ENCODE peak calls at places on chromosomes 5 and 9, in four cellular contexts. F is suprapubic skin, M is K562, Q is tibial nerve. E is an unnamed sample.

GRCh38 chr5:6450235-6450860 is 1.7 kb downstream of the UBE2QL1 start:
- DNase-seq in F (no peak), M (no peak), Q (no peak), E (no peak)

GRCh38 chr5:100479079-100479688 is 56.0 kb upstream of the FAM174A start:
- DNase-seq in F (no peak), M (peak), Q (no peak), E (no peak)

GRCh38 chr5:93604119-93604963 is 21.3 kb downstream of the NR2F1 start:
- DNase-seq in F (no peak), M (no peak), Q (no peak), E (no peak)

GRCh38 chr5:171272996-171273970 is 35.8 kb upstream of the TLX3 start:
- DNase-seq in F (no peak), M (peak), Q (no peak), E (no peak)

GRCh38 chr5:93580387-93581100 is 475 bp downstream of the NR2F1-AS1 start:
- DNase-seq in F (no peak), M (no peak), Q (no peak), E (no peak)

GRCh38 chr5:131679911-131680310 is 44.9 kb upstream of the RAPGEF6 start:
- DNase-seq in F (no peak), M (no peak), Q (no peak), E (no peak)

GRCh38 chr5:121949885-121950284 is 11.9 kb upstream of the SRFBP1 start:
- DNase-seq in F (no peak), M (peak), Q (no peak), E (peak)

GRCh38 chr9:131562032-131562959 is 17.0 kb downstream of the PRRT1B start:
- DNase-seq in F (no peak), M (no peak), Q (no peak), E (no peak)

GRCh38 chr5:180640765-180641565 is 8.4 kb downstream of the FLT4 start:
- DNase-seq in F (peak), M (no peak), Q (no peak), E (peak)

GRCh38 chr5:180790020-180790419 is 12.6 kb downstream of the MGAT1 start:
- DNase-seq in F (no peak), M (no peak), Q (no peak), E (no peak)

GRCh38 chr5:91030521-91031395 is 352.4 kb downstream of the ARRDC3 start:
- DNase-seq in F (no peak), M (no peak), Q (no peak), E (no peak)

GRCh38 chr9:127942152-127943010 is 4.7 kb upstream of the DPM2 start:
- DNase-seq in F (no peak), M (peak), Q (peak), E (peak)

GRCh38 chr9:16236326-16236725 is 634.1 kb downstream of the BNC2 start:
- DNase-seq in F (no peak), M (no peak), Q (no peak), E (no peak)

GRCh38 chr5:157554180-157555030 is 21.2 kb downstream of the ADAM19 start:
- DNase-seq in F (no peak), M (no peak), Q (no peak), E (no peak)

GRCh38 chr9:14298607-14299022 is 15.3 kb downstream of the NFIB start:
- DNase-seq in F (no peak), M (no peak), Q (no peak), E (no peak)

GRCh38 chr5:174520420-174521396 is 203.7 kb upstream of the MSX2 start:
- DNase-seq in F (no peak), M (no peak), Q (no peak), E (no peak)

GRCh38 chr5:55226934-55227737 is at the start of gene MCIDAS:
- DNase-seq in F (peak), M (peak), Q (no peak), E (no peak)

GRCh38 chr9:118577121-118577520 is 792.1 kb downstream of the BRINP1 start:
- DNase-seq in F (no peak), M (no peak), Q (no peak), E (no peak)

GRCh38 chr5:89930591-89931383 is 478.8 kb downstream of the CETN3 start:
- DNase-seq in F (no peak), M (no peak), Q (no peak), E (no peak)

GRCh38 chr5:73454379-73455036 is 5.9 kb upstream of the FOXD1 start:
- DNase-seq in F (no peak), M (peak), Q (no peak), E (peak)

GRCh38 chr5:155004138-155004744 is 9.3 kb upstream of the KIF4B start:
- DNase-seq in F (no peak), M (peak), Q (no peak), E (no peak)

GRCh38 chr9:135971892-135972291 is 10.7 kb upstream of the UBAC1 start:
- DNase-seq in F (no peak), M (peak), Q (no peak), E (peak)

GRCh38 chr9:3492214-3492613 is 33.6 kb downstream of the RFX3 start:
- DNase-seq in F (no peak), M (no peak), Q (no peak), E (no peak)

GRCh38 chr5:90548069-90548593 is 10.5 kb upstream of the ADGRV1 start:
- DNase-seq in F (no peak), M (peak), Q (no peak), E (no peak)

GRCh38 chr5:73278693-73279092 is 105.7 kb downstream of the TMEM174 start:
- DNase-seq in F (no peak), M (no peak), Q (no peak), E (no peak)

GRCh38 chr5:32709789-32710334 is 1.3 kb upstream of the NPR3 start:
- DNase-seq in F (no peak), M (peak), Q (peak), E (peak)

GRCh38 chr9:85290019-85290418 is 451.7 kb downstream of the AGTPBP1 start:
- DNase-seq in F (no peak), M (no peak), Q (no peak), E (no peak)

GRCh38 chr5:110265199-110265598 is 461.3 kb downstream of the TMEM232 start:
- DNase-seq in F (no peak), M (no peak), Q (no peak), E (no peak)

GRCh38 chr9:111108946-111109345 is 70.7 kb upstream of the LPAR1 start:
- DNase-seq in F (no peak), M (no peak), Q (no peak), E (peak)

GRCh38 chr9:131607591-131607990 is 62.3 kb downstream of the PRRT1B start:
- DNase-seq in F (no peak), M (no peak), Q (no peak), E (no peak)

GRCh38 chr5:119083679-119084078 is 12.8 kb downstream of the DMXL1 start:
- DNase-seq in F (no peak), M (no peak), Q (no peak), E (no peak)

GRCh38 chr5:91955610-91956009 is 572.5 kb upstream of the ARRDC3 start:
- DNase-seq in F (no peak), M (no peak), Q (no peak), E (no peak)

GRCh38 chr5:171821286-171821685 is 35.7 kb downstream of the SMIM23 start:
- DNase-seq in F (no peak), M (no peak), Q (no peak), E (no peak)

GRCh38 chr9:127783111-127783621 is 2.7 kb upstream of the CDK9 start:
- DNase-seq in F (peak), M (no peak), Q (no peak), E (peak)

DNA sequence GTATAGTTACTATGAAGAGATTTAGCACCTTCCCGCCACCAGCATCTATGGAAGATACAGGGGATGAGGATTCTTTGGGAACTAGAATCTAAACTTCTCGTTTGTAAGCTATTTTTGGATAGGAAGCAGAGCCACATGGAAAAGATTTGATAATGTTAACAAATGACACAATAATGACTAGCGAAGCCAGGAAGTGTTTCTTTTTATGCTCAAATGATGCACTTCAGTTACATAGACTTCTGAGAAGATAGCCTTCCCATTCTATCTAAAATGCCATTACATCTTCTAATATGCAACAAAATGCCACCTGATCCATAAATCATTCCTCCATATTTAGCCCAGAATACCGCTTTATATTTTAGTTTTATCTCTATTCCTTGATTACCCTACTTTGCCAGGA is 17.0 kb upstream of the TNC start:
- DNase-seq in F (no peak), M (no peak), Q (no peak), E (no peak)
- TF ChIP-seq EP300 in F (no peak), M (no peak), Q (no peak), E (no peak)

GRCh38 chr5:137071526-137071925 is 427.6 kb downstream of the SPOCK1 start:
- DNase-seq in F (no peak), M (no peak), Q (no peak), E (no peak)

GRCh38 chr5:137071941-137072340 is 427.2 kb downstream of the SPOCK1 start:
- DNase-seq in F (no peak), M (no peak), Q (no peak), E (no peak)

GRCh38 chr5:137072376-137073174 is 426.6 kb downstream of the SPOCK1 start:
- DNase-seq in F (no peak), M (no peak), Q (no peak), E (no peak)

GRCh38 chr5:137075163-137075970 is 423.8 kb downstream of the SPOCK1 start:
- DNase-seq in F (no peak), M (peak), Q (no peak), E (peak)

GRCh38 chr5:137073192-137073591 is 425.9 kb downstream of the SPOCK1 start:
- DNase-seq in F (no peak), M (no peak), Q (no peak), E (no peak)
- H3K27ac ChIP-seq in F (peak), M (no peak), Q (peak), E (no peak)

DNA sequence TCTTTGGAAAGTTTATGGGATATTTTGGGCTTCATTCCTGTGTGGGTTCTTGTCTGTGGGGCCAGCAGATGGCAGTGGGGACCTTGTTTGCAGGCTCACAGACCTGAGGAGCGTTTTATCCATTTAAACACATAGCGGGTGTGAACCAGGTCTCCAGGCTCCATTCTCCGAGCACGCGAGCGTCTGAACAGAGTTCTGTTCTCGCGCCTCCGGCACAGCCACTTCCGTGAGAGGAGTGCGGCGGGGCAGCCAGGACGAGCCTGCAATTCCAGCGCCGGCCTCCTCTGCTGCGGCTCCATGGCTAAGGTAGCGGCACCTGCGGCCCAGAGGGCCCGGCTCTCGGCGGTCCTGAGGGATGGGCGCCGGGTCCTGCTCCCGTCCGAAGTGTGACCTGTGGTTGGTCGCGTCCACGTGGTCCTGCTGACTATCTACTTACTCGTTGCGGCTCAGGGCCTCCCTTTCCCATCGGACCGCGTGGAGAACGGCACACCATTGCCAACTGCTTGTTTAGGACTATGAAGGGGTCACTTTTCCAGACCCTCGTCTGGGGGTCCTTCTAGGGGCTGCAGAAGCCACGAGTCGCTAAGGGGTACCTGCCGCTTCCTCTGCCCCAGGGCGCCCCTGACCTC is 7.3 kb downstream of the NRARP start:
- DNase-seq in F (no peak), M (no peak), Q (no peak), E (peak)
- TF ChIP-seq CTCF in F (no peak), M (no peak), Q (no peak), E (no peak)

GRCh38 chr5:141618030-141618803 is 583 bp downstream of the DIAPH1 start:
- DNase-seq in F (no peak), M (peak), Q (no peak), E (peak)
- TF ChIP-seq EP300 in F (no peak), M (peak), Q (peak), E (no peak)

DNA sequence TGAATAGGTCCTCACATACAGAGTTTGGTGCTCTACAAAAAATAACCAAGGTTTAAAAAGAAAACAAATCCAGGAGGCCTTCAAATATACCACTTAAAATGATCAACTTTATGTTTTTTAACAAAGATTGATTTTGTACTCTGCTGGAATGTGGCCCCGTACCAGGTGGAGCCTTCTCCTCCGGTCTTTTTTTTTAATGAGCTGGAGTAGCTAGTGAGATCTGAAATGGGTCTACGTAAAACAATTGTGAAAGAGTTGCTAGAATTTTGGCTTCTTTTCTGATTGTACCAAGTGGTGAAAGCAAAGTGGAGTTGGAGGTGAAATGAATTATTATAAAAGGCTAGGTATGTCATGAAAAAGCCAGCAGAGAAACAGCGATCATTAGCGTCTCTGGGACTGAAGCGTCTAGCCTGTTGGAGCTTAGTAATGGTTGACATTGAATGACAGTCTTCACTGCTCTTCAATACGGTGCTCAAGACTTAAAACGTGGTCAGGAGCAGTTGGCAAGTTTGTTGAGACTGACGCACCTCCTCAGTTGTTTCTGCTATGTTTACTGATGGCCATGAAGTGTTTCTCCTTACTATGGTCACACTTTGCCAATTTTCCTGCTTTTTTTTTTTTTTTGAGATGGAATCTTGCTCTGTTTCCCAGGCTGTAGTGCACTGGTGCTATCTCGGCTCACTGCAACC is 84.4 kb downstream of the DAPK1 start:
- DNase-seq in F (no peak), M (no peak), Q (no peak), E (no peak)
- H3K27ac ChIP-seq in F (peak), M (no peak), Q (peak), E (peak)

GRCh38 chr5:36215910-36216309 is 25.8 kb downstream of the NADK2 start:
- DNase-seq in F (no peak), M (no peak), Q (no peak), E (no peak)

GRCh38 chr5:36217591-36217990 is 24.1 kb downstream of the NADK2 start:
- DNase-seq in F (no peak), M (no peak), Q (no peak), E (no peak)

GRCh38 chr5:36209664-36210063 is 32.1 kb downstream of the NADK2 start:
- DNase-seq in F (no peak), M (no peak), Q (no peak), E (no peak)

GRCh38 chr5:36217992-36218391 is 23.7 kb downstream of the NADK2 start:
- DNase-seq in F (no peak), M (no peak), Q (no peak), E (no peak)

GRCh38 chr5:36214434-36214833 is 27.3 kb downstream of the NADK2 start:
- DNase-seq in F (no peak), M (no peak), Q (no peak), E (no peak)
- TF ChIP-seq CTCF in F (no peak), M (peak), Q (no peak), E (no peak)

GRCh38 chr5:149936700-149937091 is 7.9 kb downstream of the PDE6A start:
- DNase-seq in F (no peak), M (no peak), Q (no peak), E (no peak)

GRCh38 chr5:149937610-149938009 is 7.0 kb downstream of the PDE6A start:
- DNase-seq in F (no peak), M (no peak), Q (no peak), E (no peak)

GRCh38 chr5:149939572-149939971 is 5.0 kb downstream of the PDE6A start:
- DNase-seq in F (no peak), M (no peak), Q (no peak), E (no peak)

GRCh38 chr5:149938791-149939358 is 5.7 kb downstream of the PDE6A start:
- DNase-seq in F (no peak), M (peak), Q (no peak), E (peak)

GRCh38 chr5:149938272-149938671 is 6.3 kb downstream of the PDE6A start:
- DNase-seq in F (no peak), M (no peak), Q (no peak), E (no peak)
- TF ChIP-seq EP300 in F (no peak), M (no peak), Q (no peak), E (no peak)

GRCh38 chr5:172844577-172844838 is 10.5 kb downstream of the ERGIC1 start:
- DNase-seq in F (no peak), M (no peak), Q (no peak), E (no peak)

GRCh38 chr5:172848419-172848818 is 14.4 kb downstream of the ERGIC1 start:
- DNase-seq in F (no peak), M (no peak), Q (no peak), E (no peak)

GRCh38 chr5:172845190-172845975 is 11.3 kb downstream of the ERGIC1 start:
- DNase-seq in F (no peak), M (no peak), Q (no peak), E (no peak)

GRCh38 chr5:172846249-172846648 is 12.2 kb downstream of the ERGIC1 start:
- DNase-seq in F (no peak), M (no peak), Q (no peak), E (no peak)

DNA sequence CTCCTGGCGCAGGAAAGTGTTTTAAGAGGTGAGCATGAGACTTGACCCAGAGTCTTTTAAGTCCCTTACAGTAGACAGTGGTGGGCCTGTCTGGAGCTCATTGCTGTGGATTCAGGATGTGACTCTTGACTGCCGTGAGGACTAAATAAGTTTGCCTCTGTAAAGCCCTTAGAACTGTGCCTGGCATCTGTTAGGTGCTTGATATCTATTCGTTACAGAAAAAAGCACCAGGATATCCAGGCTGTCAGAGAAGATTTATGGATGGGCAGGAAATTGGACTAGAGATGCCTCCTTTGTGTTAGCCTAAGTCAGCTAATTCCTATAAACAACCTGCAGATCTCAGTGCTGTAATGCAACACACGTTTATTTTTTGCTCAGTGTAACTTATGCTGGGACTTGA is 12.6 kb downstream of the ERGIC1 start:
- DNase-seq in F (no peak), M (no peak), Q (no peak), E (no peak)
- H3K27ac ChIP-seq in F (no peak), M (no peak), Q (no peak), E (peak)

GRCh38 chr5:52419357-52419756 is 368.4 kb upstream of the ITGA1 start:
- DNase-seq in F (no peak), M (no peak), Q (no peak), E (no peak)
- TF ChIP-seq CTCF in F (no peak), M (no peak), Q (no peak), E (no peak)

GRCh38 chr9:124854161-124854560 is 901 bp downstream of the WDR38 start:
- DNase-seq in F (no peak), M (no peak), Q (no peak), E (peak)

GRCh38 chr9:124854822-124855221 is 1.6 kb downstream of the WDR38 start:
- DNase-seq in F (no peak), M (no peak), Q (no peak), E (no peak)

GRCh38 chr9:124855566-124855943 is 2.3 kb downstream of the WDR38 start:
- DNase-seq in F (no peak), M (no peak), Q (no peak), E (no peak)

GRCh38 chr9:124857533-124858162 is 4.1 kb downstream of the RPL35 start:
- DNase-seq in F (no peak), M (no peak), Q (no peak), E (no peak)

GRCh38 chr9:124855944-124856773 is 2.9 kb downstream of the WDR38 start:
- DNase-seq in F (no peak), M (peak), Q (no peak), E (no peak)
- TF ChIP-seq EP300 in F (no peak), M (no peak), Q (no peak), E (no peak)